ENCODE peak calls at places on chromosome 9, in six cellular contexts. Q, P, W, S, U and M are unnamed samples.

GRCh38 chr9:35516481-35516880 is 26.6 kb downstream of the RUSC2 start:
- DNase-seq in P (peak; percentile 41), Q (no peak), S (peak; percentile 89), U (no peak), W (peak; percentile 75), M (peak; percentile 72)

GRCh38 chr9:116733010-116733641 is 46.0 kb downstream of the TRIM32 start:
- DNase-seq in S (no peak), Q (no peak), P (no peak), U (no peak), W (no peak), M (no peak)

GRCh38 chr9:113602126-113603119 is 138.9 kb downstream of the RGS3 start:
- DNase-seq in P (peak; percentile 88), S (peak; percentile 80), U (peak; percentile 67), W (peak; percentile 88), Q (peak; percentile 65), M (peak; percentile 74)

GRCh38 chr9:88694625-88695024 is 159.6 kb downstream of the NXNL2 start:
- DNase-seq in S (peak; percentile 49), W (peak; percentile 87), P (no peak), U (no peak), Q (no peak), M (peak; percentile 42)

GRCh38 chr9:101567725-101567993 is 27.1 kb downstream of the PPP3R2 start:
- DNase-seq in W (no peak), P (no peak), Q (no peak), U (no peak), S (no peak), M (no peak)

GRCh38 chr9:16289639-16290038 is 580.8 kb downstream of the BNC2 start:
- DNase-seq in P (no peak), S (no peak), W (no peak), U (no peak), Q (no peak), M (no peak)

GRCh38 chr9:74577956-74578355 is 80.8 kb downstream of the RORB start:
- DNase-seq in P (no peak), Q (no peak), W (peak; percentile 3), S (peak; percentile 3), U (no peak), M (no peak)

GRCh38 chr9:104080983-104081382 is 13.1 kb upstream of the SMC2 start:
- DNase-seq in W (no peak), Q (no peak), U (no peak), P (no peak), S (no peak), M (no peak)

DNA sequence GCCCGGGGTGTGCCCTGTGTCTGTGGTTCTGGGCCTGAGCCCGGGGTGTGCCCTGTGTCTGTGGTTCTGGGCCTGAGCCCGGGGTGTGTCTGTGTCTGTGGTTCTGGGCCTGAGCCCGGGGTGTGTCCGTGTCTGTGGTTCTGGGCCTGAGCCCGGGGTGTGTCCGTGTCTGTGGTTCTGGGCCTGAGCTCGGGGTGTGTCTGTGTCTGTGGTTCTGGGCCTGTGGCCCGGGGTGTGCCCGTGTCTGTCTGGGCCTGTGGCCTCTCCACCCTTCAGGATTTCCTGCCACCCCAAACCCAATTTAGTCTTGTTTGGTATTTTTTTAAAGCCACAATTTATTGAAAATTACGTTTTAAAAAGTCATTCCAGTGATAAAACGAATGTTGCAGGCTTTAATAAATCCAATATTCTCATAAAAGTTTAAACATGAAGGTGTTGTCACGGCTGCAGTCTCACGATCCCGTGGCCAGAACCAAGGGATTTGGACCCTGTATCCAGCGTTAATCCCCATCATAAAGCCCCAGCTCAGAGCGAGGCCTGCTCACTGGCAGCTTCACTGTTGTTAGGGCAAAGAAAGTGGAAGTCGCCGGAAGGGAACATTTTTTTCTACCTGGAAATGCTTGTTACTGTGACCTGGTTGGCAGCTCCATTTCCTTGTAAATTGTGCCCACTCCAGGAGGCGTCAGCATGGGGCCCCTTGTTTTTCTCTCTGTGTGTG is 104.8 kb downstream of the EHMT1 start:
- DNase-seq in P (no peak), W (no peak), S (peak; percentile 47), Q (no peak), U (no peak), M (no peak)
- TF ChIP-seq CTCF in P (no peak), W (no peak), S (no peak), Q (no peak), U (no peak), M (no peak)

DNA sequence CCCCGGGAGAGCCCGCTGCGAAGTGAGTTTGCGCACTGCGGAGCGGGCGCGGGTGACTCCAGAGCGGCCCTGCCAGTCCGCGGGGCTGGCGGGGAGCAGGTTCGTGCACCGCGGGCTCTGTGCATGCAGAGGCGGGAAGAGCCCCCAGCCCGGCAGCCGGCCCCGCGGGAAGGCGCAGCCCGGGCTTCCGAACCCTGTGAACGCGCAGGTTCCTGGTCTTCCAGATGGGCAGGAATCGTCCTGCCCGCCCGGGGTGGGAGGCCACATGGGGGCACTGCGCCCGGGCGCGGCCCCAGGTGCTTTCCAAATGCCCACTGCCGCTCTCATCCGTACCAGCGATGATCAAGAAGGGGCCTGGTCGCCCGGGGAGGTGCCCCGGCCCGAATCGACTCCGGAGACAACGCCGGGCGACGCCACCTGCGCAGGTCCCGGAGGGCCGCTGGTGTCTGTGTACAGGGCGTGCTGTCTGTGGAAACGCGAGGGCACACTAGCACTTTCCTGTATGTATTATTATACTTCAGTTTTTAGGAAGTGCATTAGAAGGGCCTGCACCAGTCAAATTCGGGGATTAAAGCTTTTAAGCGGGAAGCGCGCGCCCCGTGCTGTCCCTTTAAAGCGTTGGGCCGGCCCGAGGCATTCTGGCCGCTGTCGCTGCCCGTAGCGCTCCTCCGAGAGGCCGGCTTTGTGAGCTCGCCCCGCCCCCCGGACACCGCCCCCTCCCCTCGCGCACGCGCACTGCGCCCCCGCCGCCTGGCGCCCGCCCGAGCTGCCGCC is at the start of gene WDR5:
- DNase-seq in U (peak; percentile 86), P (peak; percentile 90), W (peak; percentile 85), Q (peak; percentile 93), S (peak; percentile 84), M (peak; percentile 84)
- TF ChIP-seq CTCF in U (no peak), P (no peak), W (peak; percentile 3), Q (no peak), S (peak; percentile 11), M (peak; percentile 61)

GRCh38 chr9:7233516-7233915 is 475.7 kb downstream of the KDM4C start:
- DNase-seq in Q (no peak), S (no peak), P (no peak), U (no peak), W (no peak), M (no peak)

GRCh38 chr9:7237473-7238243 is 479.9 kb downstream of the KDM4C start:
- DNase-seq in Q (no peak), P (peak; percentile 22), W (peak; percentile 31), U (no peak), S (peak; percentile 90), M (no peak)

GRCh38 chr9:7236186-7236585 is 478.4 kb downstream of the KDM4C start:
- DNase-seq in U (no peak), P (no peak), W (no peak), S (no peak), Q (no peak), M (no peak)

GRCh38 chr9:7238244-7238637 is 480.5 kb downstream of the KDM4C start:
- DNase-seq in S (no peak), P (no peak), Q (no peak), W (no peak), U (no peak), M (no peak)

DNA sequence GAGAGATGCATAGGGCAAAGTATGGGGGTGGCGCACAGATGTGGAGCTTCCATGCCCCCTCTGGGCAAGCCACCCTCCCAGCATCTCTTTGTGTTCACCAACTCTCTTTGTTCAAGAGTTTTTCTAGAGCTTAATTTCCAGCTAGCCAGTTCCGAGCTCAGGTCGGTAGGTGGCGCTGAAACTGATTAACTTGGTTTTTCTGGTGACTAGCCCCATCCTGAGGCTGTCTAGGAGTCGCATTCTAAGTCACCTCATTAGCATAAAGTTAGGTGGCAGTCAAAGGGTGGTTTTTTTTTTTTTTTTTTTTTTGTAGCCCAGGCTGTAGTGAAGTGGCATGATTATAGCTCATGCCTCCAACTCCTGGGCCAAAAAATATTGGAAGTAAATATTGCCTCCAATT is 476.4 kb downstream of the KDM4C start:
- DNase-seq in Q (no peak), S (peak; percentile 23), P (peak; percentile 70), U (peak; percentile 4), W (peak; percentile 22), M (peak; percentile 20)
- TF ChIP-seq CTCF in Q (no peak), S (peak; percentile 63), P (peak; percentile 50), U (no peak), W (peak; percentile 61), M (peak; percentile 78)

DNA sequence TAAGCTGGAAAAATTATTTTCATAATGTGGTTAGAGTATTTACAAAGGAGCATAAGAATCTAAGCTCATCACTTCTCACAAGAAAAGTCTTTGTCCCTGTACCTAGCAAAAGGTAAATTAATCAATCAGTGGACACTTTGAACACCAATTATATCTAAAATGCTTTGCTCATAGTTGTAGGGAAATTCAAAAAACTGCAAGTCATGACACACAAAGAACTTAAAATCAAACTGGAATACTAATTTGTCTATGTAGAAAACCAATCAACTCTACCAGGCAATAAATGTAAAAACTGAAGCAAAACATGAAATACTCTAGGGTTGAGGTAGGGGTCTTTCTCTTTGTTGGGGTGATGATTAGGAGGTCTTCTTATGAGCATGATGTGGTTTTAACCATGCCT is 135.5 kb downstream of the PRKACG start:
- DNase-seq in P (no peak), U (no peak), W (no peak), S (no peak), Q (no peak), M (no peak)
- TF ChIP-seq CTCF in P (no peak), U (no peak), W (no peak), S (no peak), Q (no peak), M (no peak)

DNA sequence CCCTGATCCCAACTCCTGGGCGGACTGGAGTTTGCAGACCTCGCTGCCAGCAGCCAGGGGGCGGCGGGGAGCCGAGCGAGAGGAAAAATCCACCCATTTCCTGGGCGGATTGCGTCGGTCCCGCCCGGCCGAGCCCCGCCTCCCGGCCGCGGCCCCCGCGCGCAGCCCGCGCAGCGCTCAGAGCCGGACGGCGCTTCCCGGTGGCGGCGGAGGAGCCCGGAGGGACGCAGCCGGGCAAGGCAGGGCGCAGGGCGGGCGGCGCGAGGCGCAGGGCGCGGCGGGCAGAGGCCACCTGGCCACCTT is at the start of gene OLFM1:
- DNase-seq in U (peak; percentile 80), P (no peak), Q (peak; percentile 76), S (peak; percentile 63), W (peak; percentile 46), M (peak; percentile 24)
- TF ChIP-seq CTCF in U (no peak), P (no peak), Q (peak; percentile 40), S (peak; percentile 62), W (peak; percentile 60), M (peak; percentile 71)

GRCh38 chr9:32351845-32352244 is 32.6 kb upstream of the ACO1 start:
- DNase-seq in S (no peak), P (no peak), U (no peak), Q (no peak), W (peak; percentile 2), M (no peak)
- TF ChIP-seq CTCF in S (no peak), P (no peak), U (peak; percentile 25), Q (no peak), W (no peak), M (peak; percentile 22)

DNA sequence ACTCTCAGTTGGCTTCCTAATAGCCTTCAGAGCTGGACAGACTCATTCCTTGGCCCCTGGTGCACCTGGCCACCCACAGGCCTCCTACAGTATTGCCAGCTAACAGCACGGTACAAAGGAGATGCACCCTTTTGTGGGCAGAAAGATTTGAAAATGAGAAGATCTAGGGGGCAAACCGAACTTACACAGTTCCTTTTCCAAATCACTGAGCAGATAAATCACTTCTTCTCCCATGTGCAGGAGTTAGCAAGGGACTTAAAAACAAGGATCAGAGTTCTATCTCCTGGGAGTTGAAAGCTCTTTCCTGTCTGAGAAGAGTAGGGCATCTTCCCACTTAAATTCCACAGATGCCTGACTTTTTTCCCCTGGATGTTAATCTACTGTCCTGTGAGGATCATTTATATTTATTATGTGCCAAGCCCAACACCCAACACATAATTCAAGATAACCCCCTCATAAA is 207.4 kb upstream of the DAPK1 start:
- DNase-seq in S (peak; percentile 79), Q (no peak), P (peak; percentile 46), W (peak; percentile 11), U (peak; percentile 22), M (peak; percentile 48)
- TF ChIP-seq CTCF in S (peak; percentile 45), Q (no peak), P (peak; percentile 28), W (peak; percentile 41), U (no peak), M (peak; percentile 70)

GRCh38 chr9:26892251-26893029 is at the start of gene CAAP1:
- DNase-seq in W (peak; percentile 92), S (peak; percentile 89), U (peak; percentile 88), P (peak; percentile 93), Q (peak; percentile 94), M (peak; percentile 87)
- TF ChIP-seq CTCF in W (peak; percentile 49), S (peak; percentile 44), U (peak; percentile 27), P (peak; percentile 38), Q (no peak), M (peak; percentile 64)